ENCODE peak calls at places on chromosomes 12 and 14, in six cellular contexts. O, R, Z, W, G and K are unnamed samples.

GRCh38 chr12:106073179-106073578 is 65.6 kb downstream of the NUAK1 start:
- DNase-seq in O (no peak), R (no peak), Z (no peak), W (no peak), G (no peak), K (no peak)

GRCh38 chr12:85784096-85784720 is 52.0 kb downstream of the RASSF9 start:
- DNase-seq in O (no peak), R (peak; percentile 68), Z (peak; percentile 44), W (peak; percentile 33), G (no peak), K (no peak)

GRCh38 chr12:55624056-55624455 is 12.6 kb upstream of the OR10P1 start:
- DNase-seq in O (no peak), R (peak; percentile 83), Z (no peak), W (no peak), G (no peak), K (no peak)

GRCh38 chr14:85528080-85528881 is 1.7 kb upstream of the FLRT2 start:
- DNase-seq in O (no peak), R (peak; percentile 77), Z (peak; percentile 85), W (no peak), G (peak; percentile 81), K (no peak)

GRCh38 chr12:92597997-92598396 is 104.8 kb upstream of the PLEKHG7 start:
- DNase-seq in O (no peak), R (peak; percentile 94), Z (peak; percentile 72), W (no peak), G (no peak), K (no peak)

GRCh38 chr12:14774944-14775651 is 28.2 kb downstream of the WBP11 start:
- DNase-seq in O (no peak), R (peak; percentile 52), Z (peak; percentile 41), W (no peak), G (peak; percentile 51), K (no peak)

GRCh38 chr12:94297876-94298520 is 149.6 kb downstream of the PLXNC1 start:
- DNase-seq in O (no peak), R (no peak), Z (no peak), W (no peak), G (no peak), K (no peak)

GRCh38 chr12:54019111-54019811 is 9.0 kb upstream of the HOXC6 start:
- DNase-seq in O (peak; percentile 55), R (peak; percentile 28), Z (no peak), W (no peak), G (peak; percentile 51), K (no peak)

GRCh38 chr12:117168976-117169375 is 21.3 kb downstream of the FBXO21 start:
- DNase-seq in O (no peak), R (no peak), Z (no peak), W (no peak), G (no peak), K (no peak)

GRCh38 chr14:104048758-104049496 is 36.6 kb upstream of the ASPG start:
- DNase-seq in O (no peak), R (peak; percentile 59), Z (no peak), W (no peak), G (no peak), K (no peak)

GRCh38 chr12:68397566-68398158 is 65.5 kb upstream of the MDM1 start:
- DNase-seq in O (no peak), R (no peak), Z (peak; percentile 48), W (no peak), G (no peak), K (no peak)

GRCh38 chr12:113049976-113050742 is 6.4 kb upstream of the DTX1 start:
- DNase-seq in O (no peak), R (no peak), Z (no peak), W (peak; percentile 15), G (peak; percentile 61), K (no peak)

GRCh38 chr12:113050808-113051207 is 5.7 kb upstream of the DTX1 start:
- DNase-seq in O (no peak), R (no peak), Z (no peak), W (no peak), G (no peak), K (no peak)

GRCh38 chr12:113051759-113052158 is 4.8 kb upstream of the DTX1 start:
- DNase-seq in O (no peak), R (no peak), Z (no peak), W (no peak), G (no peak), K (no peak)

GRCh38 chr12:113054948-113055486 is 1.5 kb upstream of the DTX1 start:
- DNase-seq in O (no peak), R (no peak), Z (no peak), W (no peak), G (no peak), K (no peak)

DNA sequence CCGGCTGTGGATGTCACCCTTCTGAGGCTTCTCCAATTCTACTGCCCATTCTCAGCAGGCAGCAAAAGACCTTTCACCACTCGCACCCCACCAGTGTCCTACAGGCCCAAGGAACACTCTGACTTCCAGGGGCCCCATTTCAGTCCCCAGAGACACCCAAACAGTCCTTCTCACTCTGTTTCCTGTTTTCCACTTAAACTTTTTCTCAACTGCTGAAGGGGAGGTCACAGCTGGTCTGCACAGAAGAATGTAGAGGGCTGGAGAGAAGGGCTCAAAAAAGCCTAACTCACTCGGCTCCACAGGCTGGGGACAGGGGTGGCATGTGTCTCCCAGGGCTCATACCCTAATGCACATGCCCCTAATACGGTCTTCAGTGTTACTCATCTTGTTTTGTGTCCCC is 4.2 kb upstream of the DTX1 start:
- DNase-seq in O (no peak), R (no peak), Z (no peak), W (no peak), G (no peak), K (no peak)
- H3K9ac ChIP-seq in O (no peak overlapping the region), R (no peak overlapping the region), Z (no peak overlapping the region), W (no peak overlapping the region), G (no peak overlapping the region), K (no peak overlapping the region)

DNA sequence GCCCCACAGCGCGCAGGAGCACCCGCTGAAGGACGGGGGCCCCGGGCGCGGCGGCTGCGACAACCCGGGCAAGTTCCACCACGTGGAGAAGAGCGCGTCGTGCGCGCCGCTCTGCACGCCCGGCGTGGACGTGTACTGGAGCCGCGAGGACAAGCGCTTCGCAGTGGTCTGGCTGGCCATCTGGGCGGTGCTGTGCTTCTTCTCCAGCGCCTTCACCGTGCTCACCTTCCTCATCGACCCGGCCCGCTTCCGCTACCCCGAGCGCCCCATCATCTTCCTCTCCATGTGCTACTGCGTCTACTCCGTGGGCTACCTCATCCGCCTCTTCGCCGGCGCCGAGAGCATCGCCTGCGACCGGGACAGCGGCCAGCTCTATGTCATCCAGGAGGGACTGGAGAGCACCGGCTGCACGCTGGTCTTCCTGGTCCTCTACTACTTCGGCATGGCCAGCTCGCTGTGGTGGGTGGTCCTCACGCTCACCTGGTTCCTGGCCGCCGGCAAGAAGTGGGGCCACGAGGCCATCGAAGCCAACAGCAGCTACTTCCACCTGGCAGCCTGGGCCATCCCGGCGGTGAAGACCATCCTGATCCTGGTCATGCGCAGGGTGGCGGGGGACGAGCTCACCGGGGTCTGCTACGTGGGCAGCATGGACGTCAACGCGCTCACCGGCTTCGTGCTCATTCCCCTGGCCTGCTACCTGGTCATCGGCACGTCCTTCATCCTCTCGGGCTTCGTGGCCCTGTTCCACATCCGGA is 1.4 kb downstream of the FZD10 start:
- DNase-seq in O (no peak), R (no peak), Z (no peak), W (no peak), G (peak; percentile 31), K (no peak)
- H3K4me3 ChIP-seq in O (no peak overlapping the region), R (no peak overlapping the region), Z (no peak overlapping the region), W (no peak overlapping the region), G (no peak overlapping the region), K (no peak overlapping the region)

GRCh38 chr14:83975435-83976222 is 1554.3 kb upstream of the FLRT2 start:
- DNase-seq in O (no peak), R (no peak), Z (no peak), W (no peak), G (no peak), K (no peak)

GRCh38 chr14:83974647-83975163 is 1555.2 kb upstream of the FLRT2 start:
- DNase-seq in O (no peak), R (no peak), Z (no peak), W (no peak), G (no peak), K (no peak)

DNA sequence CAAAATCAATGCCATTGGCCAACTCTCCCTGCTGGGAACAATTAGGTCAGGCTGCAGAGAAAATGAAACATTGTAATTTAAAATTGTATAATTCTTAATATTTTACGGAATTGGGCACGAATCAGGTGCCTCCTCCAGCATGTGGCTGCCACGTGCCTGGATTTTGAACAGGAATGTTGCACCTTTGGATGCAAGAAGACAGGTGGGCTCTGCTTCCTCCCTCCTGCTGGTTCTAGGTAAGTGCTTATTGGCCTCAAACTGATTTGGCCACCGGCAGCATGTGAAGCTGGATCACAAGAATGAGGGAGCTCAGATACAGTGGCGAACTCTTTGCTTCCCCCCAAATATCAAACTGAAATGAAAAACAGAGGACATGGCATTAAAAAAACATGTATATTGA is 1559.9 kb upstream of the FLRT2 start:
- DNase-seq in O (no peak), R (no peak), Z (no peak), W (no peak), G (no peak), K (no peak)
- TF ChIP-seq EZH2 in O (no peak), R (no peak), Z (no peak), W (no peak), G (no peak), K (no peak)

GRCh38 chr14:93269341-93270068 is 62.4 kb downstream of the UBR7 start:
- DNase-seq in O (peak; percentile 16), R (peak; percentile 46), Z (peak; percentile 73), W (no peak), G (peak; percentile 17), K (no peak)
- H3K9ac ChIP-seq in O (peak overlapping the region; percentile 74), R (no peak overlapping the region), Z (peak overlapping the region; percentile 60), W (no peak overlapping the region), G (peak overlapping the region; percentile 37), K (no peak overlapping the region)

GRCh38 chr12:109878749-109879148 is 1.6 kb downstream of the GLTP start:
- DNase-seq in O (no peak), R (no peak), Z (no peak), W (no peak), G (no peak), K (no peak)
- H3K4me3 ChIP-seq in O (no peak overlapping the region), R (peak overlapping the region; percentile 83), Z (peak overlapping the region; percentile 93), W (no peak overlapping the region), G (peak overlapping the region; percentile 90), K (peak overlapping the region; percentile 92)